ENCODE peak calls at places on chromosomes 7 and 10, in four cellular contexts. W, J, A and I are unnamed samples.

GRCh38 chr7:13169356-13169755 is 481.9 kb downstream of the ARL4A start:
- DNase-seq in W (no peak), J (no peak), A (no peak), I (no peak)

GRCh38 chr7:4203786-4204185 is 478.3 kb upstream of the FOXK1 start:
- DNase-seq in W (no peak), J (no peak), A (no peak), I (no peak)

GRCh38 chr7:91789086-91789485 is 91.4 kb downstream of the MTERF1 start:
- DNase-seq in W (no peak), J (no peak), A (no peak), I (no peak)

GRCh38 chr7:14936530-14936929 is 34.0 kb upstream of the DGKB start:
- DNase-seq in W (no peak), J (peak), A (no peak), I (no peak)

GRCh38 chr7:51346136-51346535 is 29.5 kb upstream of the COBL start:
- DNase-seq in W (no peak), J (no peak), A (no peak), I (no peak)

GRCh38 chr7:1666779-1667565 is 3.1 kb upstream of the ELFN1 start:
- DNase-seq in W (no peak), J (no peak), A (peak), I (peak)

GRCh38 chr7:103447073-103447960 is 1.3 kb upstream of the SLC26A5 start:
- DNase-seq in W (peak), J (peak), A (peak), I (peak)

GRCh38 chr10:111836586-111836985 is 347.0 kb downstream of the GPAM start:
- DNase-seq in W (no peak), J (peak), A (no peak), I (no peak)

GRCh38 chr10:114596793-114597192 is 61.3 kb downstream of the ABLIM1 start:
- DNase-seq in W (no peak), J (no peak), A (no peak), I (no peak)

DNA sequence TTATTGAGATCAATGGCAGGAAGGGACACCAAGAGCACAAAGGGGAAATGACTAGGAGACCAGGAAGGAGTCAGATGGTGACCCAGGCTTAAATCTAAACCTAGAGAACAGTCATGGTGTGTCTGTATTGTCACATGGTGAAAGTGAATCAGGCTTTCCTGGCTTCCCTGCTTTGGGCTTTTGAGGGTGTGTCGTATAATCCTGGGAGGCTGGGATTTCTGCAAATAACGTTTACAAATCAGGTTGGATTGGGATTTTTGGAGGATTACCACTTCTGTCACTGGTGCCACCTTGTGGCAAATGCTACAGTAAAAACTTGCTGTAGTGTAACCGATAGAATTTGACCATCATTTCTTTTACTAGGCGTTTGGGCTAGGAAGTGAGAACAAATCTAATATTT is 502.6 kb downstream of the NRG3 start:
- DNase-seq in W (no peak), J (no peak), A (peak), I (no peak)
- TF ChIP-seq CTCF in W (no peak), J (peak), A (peak), I (peak)

DNA sequence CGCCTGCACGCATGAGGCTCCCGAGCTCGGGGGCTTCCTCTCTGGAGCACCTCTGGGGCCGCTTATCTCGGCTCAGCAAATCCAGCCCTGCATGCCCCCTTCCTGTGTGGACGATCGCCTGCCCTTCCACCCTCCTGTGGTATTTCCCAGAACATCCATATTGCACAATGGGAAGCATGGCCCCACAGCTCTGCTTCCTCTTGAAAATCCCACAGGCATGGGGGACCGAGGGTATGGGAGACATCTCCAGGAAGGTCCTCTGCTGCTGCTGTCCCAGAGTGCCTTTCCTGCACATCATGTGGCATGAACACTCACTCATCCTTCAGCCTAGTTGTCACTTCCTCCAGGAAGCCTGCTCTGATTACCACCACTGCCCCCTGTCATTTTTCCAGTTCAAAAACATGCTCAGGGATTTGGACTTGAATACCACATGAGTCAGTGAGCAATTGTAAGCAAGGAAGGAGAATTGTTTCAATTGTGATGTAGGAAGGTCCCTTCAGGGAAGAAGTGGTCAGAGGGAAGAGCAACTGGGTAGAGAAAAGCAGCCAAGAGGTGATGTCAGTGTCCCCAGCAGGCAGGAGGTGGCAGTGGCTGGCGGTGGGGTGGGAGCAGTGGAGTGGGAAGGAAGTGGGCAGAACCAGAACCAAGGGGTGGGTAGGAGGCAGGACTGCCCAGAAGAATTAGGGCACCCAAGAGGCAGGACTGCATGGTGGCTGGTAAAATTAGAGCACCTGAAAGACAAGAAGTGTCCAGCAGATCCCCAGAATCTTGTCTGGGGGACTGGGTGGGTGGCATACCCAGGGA is 67.5 kb upstream of the ZMIZ1 start:
- DNase-seq in W (no peak), J (no peak), A (no peak), I (no peak)
- TF ChIP-seq CTCF in W (no peak), J (no peak), A (no peak), I (no peak)

GRCh38 chr10:28594401-28594800 is 61.5 kb downstream of the WAC start:
- DNase-seq in W (no peak), J (no peak), A (no peak), I (no peak)
- TF ChIP-seq CTCF in W (no peak), J (no peak), A (no peak), I (no peak)

DNA sequence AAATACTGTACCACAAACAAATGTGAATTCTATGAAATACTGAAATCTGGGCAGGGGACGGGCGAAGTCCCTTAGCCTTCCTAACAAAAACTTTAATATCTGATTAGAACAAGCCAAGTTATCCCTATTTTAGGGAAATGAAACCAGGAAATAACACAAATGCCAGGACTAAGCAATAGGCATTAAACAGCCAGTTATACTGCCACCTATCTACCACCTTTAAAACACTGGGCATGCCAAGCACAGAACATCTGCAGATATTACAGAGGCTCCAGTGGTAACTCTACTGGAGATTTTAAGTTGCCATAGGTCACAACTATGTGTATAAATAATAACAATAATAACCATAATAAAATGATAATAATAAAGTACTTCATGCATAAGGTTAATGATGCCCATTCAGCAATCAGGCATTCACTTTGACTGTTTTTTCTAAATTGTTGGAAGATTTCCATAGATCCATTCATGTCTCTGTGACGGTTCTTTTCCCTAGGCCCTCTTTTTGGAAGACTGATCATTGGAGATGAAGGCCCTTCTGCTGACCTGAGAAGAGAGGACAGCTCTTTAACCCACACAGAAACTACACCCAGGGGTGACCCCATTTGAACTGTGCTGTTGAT is 195.7 kb downstream of the CACNA2D1 start:
- DNase-seq in W (no peak), J (peak), A (no peak), I (no peak)
- TF ChIP-seq CTCF in W (peak), J (peak), A (no peak), I (peak)

DNA sequence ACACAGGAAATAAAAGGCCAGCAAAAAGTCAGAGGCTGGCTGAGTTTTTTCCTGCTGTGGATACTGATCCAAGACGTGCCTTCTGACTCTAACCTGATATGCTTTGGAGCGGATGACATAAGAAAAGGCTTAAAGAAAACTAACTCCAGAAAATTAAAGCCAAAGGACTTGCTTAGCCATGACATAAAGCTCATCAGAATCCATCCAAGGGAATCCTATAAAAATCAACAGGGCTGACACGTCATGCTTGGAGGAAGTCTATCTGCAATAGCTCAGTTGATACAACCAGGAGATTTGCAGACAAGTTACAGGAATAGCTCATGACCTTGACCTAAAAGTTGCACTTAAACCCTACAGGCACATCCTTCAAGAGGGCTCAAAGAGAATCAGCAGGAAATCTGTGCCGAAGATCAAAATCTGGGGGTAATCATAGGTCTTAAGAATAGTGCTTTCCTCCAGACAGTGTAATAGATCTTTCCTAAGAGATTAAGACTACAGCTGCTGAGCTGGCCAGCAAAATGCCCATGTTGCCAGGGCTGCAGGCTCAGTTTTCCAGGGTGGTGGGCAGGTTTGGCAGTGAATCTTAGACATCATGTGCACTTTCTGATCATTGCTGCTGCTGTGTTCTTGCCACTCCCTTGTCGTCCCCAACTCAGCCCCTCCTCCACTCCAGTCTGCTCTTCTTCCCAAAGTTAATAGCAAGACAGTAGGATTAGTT is 111.5 kb upstream of the SVIL start:
- DNase-seq in W (no peak), J (peak), A (no peak), I (no peak)
- TF ChIP-seq CTCF in W (no peak), J (no peak), A (no peak), I (no peak)